ENCODE peak calls at places on chromosomes 1 and 21, in nine cellular contexts. T is Right ventricle myocardium superior; G is amygdala; Y is activated T-cell treated with anti-CD3 and anti-CD28 coated beads for 1 hour; A is T-cell; I is stimulated activated CD4-positive, alpha-beta T cell treated with anti-CD3 and anti-CD28 coated beads, Interleukin-1b, Interleukin-23, amount 100 ng/mL, for 1 hour; F is RWPE1; V is GM04503; O is iris pigment epithelial cell. N is an unnamed sample.

GRCh38 chr21:36202721-36203602 is 46.3 kb downstream of the DOP1B start:
- DNase-seq in T (no peak), G (no peak), Y (no peak), A (no peak), I (no peak), F (no peak), V (no peak), O (peak), N (peak)

GRCh38 chr21:21137986-21138385 is 139.8 kb downstream of the NCAM2 start:
- DNase-seq in T (no peak), G (no peak), Y (no peak), A (no peak), I (no peak), F (no peak), V (no peak), O (peak), N (no peak)

GRCh38 chr1:4121293-4121684 is 221.2 kb upstream of the C1orf174 start:
- DNase-seq in T (no peak), G (no peak), Y (no peak), A (no peak), I (no peak), F (no peak), V (no peak), O (no peak), N (no peak)

GRCh38 chr1:217026506-217026905 is 303.3 kb upstream of the ESRRG start:
- DNase-seq in T (no peak), G (no peak), Y (no peak), A (no peak), I (no peak), F (no peak), V (no peak), O (no peak), N (no peak)

GRCh38 chr1:94119796-94120590 is 955 bp downstream of the ABCA4 start:
- DNase-seq in T (no peak), G (no peak), Y (no peak), A (no peak), I (no peak), F (no peak), V (no peak), O (peak), N (no peak)

GRCh38 chr1:32870615-32871363 is at the start of gene FNDC5:
- DNase-seq in T (no peak), G (no peak), Y (no peak), A (no peak), I (no peak), F (no peak), V (no peak), O (peak), N (no peak)

GRCh38 chr1:225908013-225908640 is 15.9 kb downstream of the PYCR2 start:
- DNase-seq in T (peak), G (no peak), Y (no peak), A (no peak), I (no peak), F (no peak), V (no peak), O (no peak), N (no peak)

GRCh38 chr1:165688046-165688445 is 10.3 kb downstream of the ALDH9A1 start:
- DNase-seq in T (no peak), G (no peak), Y (no peak), A (no peak), I (no peak), F (no peak), V (no peak), O (no peak), N (no peak)

GRCh38 chr1:20555025-20555757 is 2.8 kb downstream of the FAM43B start:
- DNase-seq in T (no peak), G (no peak), Y (no peak), A (no peak), I (no peak), F (no peak), V (no peak), O (no peak), N (no peak)

GRCh38 chr1:201051399-201051798 is 27.9 kb upstream of the KIF21B start:
- DNase-seq in T (no peak), G (no peak), Y (no peak), A (no peak), I (no peak), F (no peak), V (no peak), O (no peak), N (no peak)

GRCh38 chr1:21671915-21672314 is 2.8 kb upstream of the RAP1GAP start:
- DNase-seq in T (no peak), G (no peak), Y (no peak), A (no peak), I (no peak), F (no peak), V (no peak), O (no peak), N (no peak)

GRCh38 chr1:27233677-27234053 is 767 bp upstream of the WDTC1 start:
- DNase-seq in T (no peak), G (no peak), Y (peak), A (peak), I (no peak), F (no peak), V (no peak), O (no peak), N (no peak)

GRCh38 chr21:42671778-42672593 is 18.6 kb downstream of the PDE9A start:
- DNase-seq in T (no peak), G (no peak), Y (no peak), A (no peak), I (no peak), F (no peak), V (no peak), O (peak), N (no peak)

GRCh38 chr1:185825556-185825955 is 91.4 kb downstream of the HMCN1 start:
- DNase-seq in T (no peak), G (no peak), Y (no peak), A (no peak), I (no peak), F (no peak), V (no peak), O (peak), N (no peak)

GRCh38 chr1:198018529-198018928 is 101.4 kb downstream of the LHX9 start:
- DNase-seq in T (no peak), G (no peak), Y (no peak), A (no peak), I (no peak), F (peak), V (peak), O (peak), N (peak)

GRCh38 chr1:227560393-227560792 is 3.0 kb upstream of the ZNF678 start:
- DNase-seq in T (peak), G (no peak), Y (no peak), A (no peak), I (no peak), F (no peak), V (no peak), O (no peak), N (no peak)

GRCh38 chr21:45138199-45139002 is 64.0 kb downstream of the ADARB1 start:
- DNase-seq in T (peak), G (no peak), Y (peak), A (peak), I (peak), F (peak), V (no peak), O (peak), N (peak)

GRCh38 chr1:113930499-113931161 is 1.5 kb downstream of the HIPK1 start:
- DNase-seq in T (no peak), G (no peak), Y (peak), A (peak), I (peak), F (peak), V (peak), O (peak), N (peak)

GRCh38 chr1:91124989-91125417 is 103.2 kb upstream of the ZNF644 start:
- DNase-seq in T (no peak), G (no peak), Y (no peak), A (no peak), I (no peak), F (no peak), V (no peak), O (no peak), N (no peak)

GRCh38 chr1:25246600-25247023 is 642 bp downstream of the RSRP1 start:
- DNase-seq in T (no peak), G (no peak), Y (no peak), A (no peak), I (no peak), F (no peak), V (no peak), O (no peak), N (peak)

GRCh38 chr1:220045356-220046051 is 801 bp downstream of the EPRS1 start:
- DNase-seq in T (no peak), G (no peak), Y (no peak), A (no peak), I (no peak), F (peak), V (no peak), O (no peak), N (peak)

GRCh38 chr1:155250246-155250632 is 5.0 kb downstream of the ENTREP3 start:
- DNase-seq in T (no peak), G (no peak), Y (no peak), A (no peak), I (no peak), F (no peak), V (no peak), O (no peak), N (no peak)

GRCh38 chr1:92192246-92192645 is 25.5 kb upstream of the C1orf146 start:
- DNase-seq in T (no peak), G (no peak), Y (no peak), A (no peak), I (no peak), F (no peak), V (no peak), O (no peak), N (no peak)

GRCh38 chr1:14788065-14788464 is 189.6 kb downstream of the KAZN start:
- DNase-seq in T (no peak), G (no peak), Y (no peak), A (no peak), I (no peak), F (no peak), V (no peak), O (no peak), N (no peak)

GRCh38 chr1:167109125-167109524 is 15.2 kb downstream of the STYXL2 start:
- DNase-seq in T (no peak), G (no peak), Y (no peak), A (no peak), I (no peak), F (no peak), V (no peak), O (no peak), N (no peak)

GRCh38 chr1:238648756-238649155 is 737.6 kb upstream of the CHRM3 start:
- DNase-seq in T (no peak), G (no peak), Y (no peak), A (no peak), I (no peak), F (no peak), V (no peak), O (no peak), N (no peak)

GRCh38 chr1:95021085-95021484 is 51.7 kb downstream of the ALG14 start:
- DNase-seq in T (no peak), G (no peak), Y (no peak), A (no peak), I (no peak), F (no peak), V (no peak), O (peak), N (no peak)

GRCh38 chr1:229892515-229893117 is 174.4 kb upstream of the GALNT2 start:
- DNase-seq in T (no peak), G (no peak), Y (no peak), A (no peak), I (no peak), F (no peak), V (no peak), O (no peak), N (no peak)

GRCh38 chr21:37551406-37552355 is 185.1 kb downstream of the DYRK1A start:
- DNase-seq in T (no peak), G (no peak), Y (no peak), A (no peak), I (no peak), F (no peak), V (no peak), O (peak), N (no peak)

GRCh38 chr1:12447849-12448312 is 170.1 kb downstream of the DHRS3 start:
- DNase-seq in T (no peak), G (no peak), Y (no peak), A (no peak), I (no peak), F (no peak), V (peak), O (peak), N (no peak)

GRCh38 chr1:40450491-40451237 is 388 bp downstream of the ZFP69B start:
- DNase-seq in T (no peak), G (peak), Y (peak), A (peak), I (peak), F (peak), V (no peak), O (peak), N (peak)

GRCh38 chr1:166924829-166925541 is 48.9 kb upstream of the TADA1 start:
- DNase-seq in T (no peak), G (no peak), Y (no peak), A (no peak), I (no peak), F (no peak), V (no peak), O (no peak), N (no peak)

GRCh38 chr1:9373614-9374013 is 80.9 kb downstream of the SPSB1 start:
- DNase-seq in T (no peak), G (no peak), Y (no peak), A (no peak), I (no peak), F (no peak), V (no peak), O (no peak), N (no peak)

GRCh38 chr1:157404063-157404501 is 148.2 kb downstream of the FCRL5 start:
- DNase-seq in T (no peak), G (no peak), Y (no peak), A (no peak), I (no peak), F (no peak), V (no peak), O (no peak), N (no peak)

GRCh38 chr1:38274974-38275373 is 228.4 kb upstream of the POU3F1 start:
- DNase-seq in T (peak), G (no peak), Y (no peak), A (no peak), I (no peak), F (no peak), V (peak), O (peak), N (no peak)

GRCh38 chr1:218371927-218372672 is 27.0 kb downstream of the TGFB2 start:
- DNase-seq in T (no peak), G (peak), Y (no peak), A (no peak), I (no peak), F (no peak), V (no peak), O (peak), N (no peak)

GRCh38 chr1:52057245-52057644 is 1.1 kb downstream of the BTF3L4 start:
- DNase-seq in T (no peak), G (no peak), Y (no peak), A (no peak), I (no peak), F (no peak), V (no peak), O (no peak), N (peak)

GRCh38 chr21:45644041-45644906 is 749 bp downstream of the PCBP3 start:
- DNase-seq in T (peak), G (no peak), Y (no peak), A (no peak), I (no peak), F (no peak), V (no peak), O (peak), N (no peak)

GRCh38 chr1:201396859-201397464 is 2.2 kb downstream of the LAD1 start:
- DNase-seq in T (peak), G (no peak), Y (no peak), A (no peak), I (no peak), F (peak), V (no peak), O (no peak), N (no peak)

GRCh38 chr1:13828454-13829151 is 128.6 kb downstream of the PRDM2 start:
- DNase-seq in T (no peak), G (no peak), Y (no peak), A (no peak), I (no peak), F (peak), V (no peak), O (no peak), N (peak)

N was measured in RKO.